ENCODE peak calls at places on chromosomes 6 and 20, in five cellular contexts. D, I, G, T and P are unnamed samples.
A peak's percentile ranks its signal among the peaks of the same experiment; 100 is the strongest.

GRCh38 chr6:136613477-136613876 is 63.3 kb upstream of the MAP7 start:
- DNase-seq in D (peak; percentile 4), I (no peak), G (no peak), T (no peak), P (no peak)

GRCh38 chr6:133396225-133396624 is 155.1 kb downstream of the EYA4 start:
- DNase-seq in D (no peak), I (no peak), G (no peak), T (no peak), P (peak; percentile 95)

GRCh38 chr6:3455490-3456394 is 1.1 kb downstream of the SLC22A23 start:
- DNase-seq in D (peak; percentile 52), I (no peak), G (peak; percentile 42), T (no peak), P (peak; percentile 4)

GRCh38 chr20:58064411-58065010 is 163.9 kb downstream of the ANKRD60 start:
- DNase-seq in D (no peak), I (no peak), G (no peak), T (no peak), P (no peak)

GRCh38 chr20:64240243-64241015 is 15.1 kb upstream of the PCMTD2 start:
- DNase-seq in D (no peak), I (no peak), G (no peak), T (no peak), P (no peak)

GRCh38 chr6:165119231-165120020 is 190.0 kb downstream of the C6orf118 start:
- DNase-seq in D (peak; percentile 24), I (no peak), G (no peak), T (no peak), P (no peak)

GRCh38 chr20:7500362-7500761 is 439.9 kb downstream of the HAO1 start:
- DNase-seq in D (no peak), I (peak; percentile 14), G (no peak), T (no peak), P (no peak)

GRCh38 chr20:36116813-36117441 is 37.6 kb upstream of the EPB41L1 start:
- DNase-seq in D (peak; percentile 92), I (peak; percentile 70), G (no peak), T (no peak), P (no peak)

GRCh38 chr6:168127384-168127868 is 48.4 kb upstream of the FRMD1 start:
- DNase-seq in D (no peak), I (no peak), G (no peak), T (no peak), P (no peak)

GRCh38 chr20:36304786-36305495 is 1.2 kb upstream of the DLGAP4 start:
- DNase-seq in D (no peak), I (no peak), G (no peak), T (no peak), P (no peak)

GRCh38 chr6:144066745-144067484 is 28.5 kb downstream of the SF3B5 start:
- DNase-seq in D (no peak), I (no peak), G (no peak), T (no peak), P (no peak)

GRCh38 chr20:46899619-46900018 is 5.0 kb downstream of the EYA2 start:
- DNase-seq in D (no peak), I (no peak), G (no peak), T (no peak), P (no peak)

GRCh38 chr6:81865712-81866111 is 113.2 kb upstream of the TENT5A start:
- DNase-seq in D (peak; percentile 63), I (peak; percentile 76), G (peak; percentile 15), T (no peak), P (no peak)

GRCh38 chr6:17600527-17601388 is 656 bp downstream of the FAM8A1 start:
- DNase-seq in D (peak; percentile 75), I (no peak), G (peak; percentile 45), T (peak; percentile 50), P (peak; percentile 34)

GRCh38 chr20:46826343-46826984 is 68.2 kb upstream of the EYA2 start:
- DNase-seq in D (peak; percentile 51), I (peak; percentile 14), G (no peak), T (no peak), P (no peak)

GRCh38 chr20:34562643-34563042 is 4.1 kb downstream of the MAP1LC3A start:
- DNase-seq in D (peak; percentile 59), I (no peak), G (no peak), T (peak; percentile 18), P (peak; percentile 38)

GRCh38 chr6:9921366-9921765 is 493.5 kb downstream of the TFAP2A start:
- DNase-seq in D (peak; percentile 62), I (no peak), G (no peak), T (no peak), P (no peak)

GRCh38 chr6:68527691-68528090 is 107.4 kb upstream of the ADGRB3 start:
- DNase-seq in D (no peak), I (no peak), G (no peak), T (no peak), P (peak; percentile 63)

DNA sequence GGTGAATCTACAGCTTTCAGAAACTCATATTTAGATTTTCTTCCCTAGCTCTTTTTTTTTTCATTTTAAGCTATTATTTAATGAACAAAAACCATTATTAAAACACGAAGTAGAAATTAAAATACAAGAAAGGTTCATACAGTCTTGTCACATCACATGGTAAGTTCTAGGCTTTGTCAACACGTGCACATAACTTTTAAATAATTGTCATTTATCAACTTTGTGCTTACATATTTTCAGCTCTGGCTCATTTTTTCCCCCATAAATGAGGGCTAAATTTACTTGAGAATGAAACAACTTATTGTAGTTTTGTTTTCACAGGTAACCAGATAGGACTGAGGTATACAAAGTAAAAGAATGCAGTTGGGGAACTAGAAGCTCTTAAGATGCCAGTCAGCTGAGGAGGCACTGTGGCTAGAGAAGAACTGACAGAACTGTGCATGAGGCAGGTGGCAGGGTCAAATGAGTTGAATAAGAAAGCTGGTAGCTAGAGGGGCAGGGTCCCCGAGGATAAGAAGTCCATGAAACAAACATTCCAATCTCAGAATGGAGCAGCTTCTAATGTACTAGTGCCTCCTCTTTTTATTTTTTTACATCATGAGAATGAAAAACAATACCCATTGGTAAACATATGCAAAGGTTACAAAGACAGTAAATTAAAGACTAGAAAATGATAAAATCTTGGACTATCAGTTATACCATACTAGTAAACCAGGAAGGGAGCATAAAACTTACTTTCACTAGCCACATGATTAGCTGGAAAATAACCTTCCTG is 141.5 kb downstream of the MYB start:
- DNase-seq in D (no peak), I (no peak), G (no peak), T (peak; percentile 77), P (no peak)
- H3K4me3 ChIP-seq in D (no peak overlapping the region), I (no peak overlapping the region), G (no peak overlapping the region), T (peak overlapping the region; percentile 50), P (no peak overlapping the region)

GRCh38 chr20:62064788-62065668 is 653 bp downstream of the TAF4 start:
- DNase-seq in D (peak; percentile 59), I (no peak), G (no peak), T (no peak), P (peak; percentile 60)
- H3K4me3 ChIP-seq in D (peak overlapping the region; percentile 76), I (peak overlapping the region; percentile 43), G (peak overlapping the region; percentile 93), T (peak overlapping the region; percentile 81), P (peak overlapping the region; percentile 97)

GRCh38 chr6:131949615-131949908 is 1.6 kb downstream of the CCN2 start:
- DNase-seq in D (peak; percentile 92), I (peak; percentile 82), G (no peak), T (no peak), P (no peak)

GRCh38 chr6:131946992-131947955 is 3.9 kb downstream of the CCN2 start:
- DNase-seq in D (peak; percentile 76), I (no peak), G (no peak), T (no peak), P (no peak)

GRCh38 chr6:131949909-131950766 is 1.0 kb downstream of the CCN2 start:
- DNase-seq in D (peak; percentile 95), I (peak; percentile 88), G (peak; percentile 71), T (no peak), P (peak; percentile 92)

GRCh38 chr6:131948221-131948661 is 2.9 kb downstream of the CCN2 start:
- DNase-seq in D (peak; percentile 48), I (no peak), G (no peak), T (no peak), P (no peak)

DNA sequence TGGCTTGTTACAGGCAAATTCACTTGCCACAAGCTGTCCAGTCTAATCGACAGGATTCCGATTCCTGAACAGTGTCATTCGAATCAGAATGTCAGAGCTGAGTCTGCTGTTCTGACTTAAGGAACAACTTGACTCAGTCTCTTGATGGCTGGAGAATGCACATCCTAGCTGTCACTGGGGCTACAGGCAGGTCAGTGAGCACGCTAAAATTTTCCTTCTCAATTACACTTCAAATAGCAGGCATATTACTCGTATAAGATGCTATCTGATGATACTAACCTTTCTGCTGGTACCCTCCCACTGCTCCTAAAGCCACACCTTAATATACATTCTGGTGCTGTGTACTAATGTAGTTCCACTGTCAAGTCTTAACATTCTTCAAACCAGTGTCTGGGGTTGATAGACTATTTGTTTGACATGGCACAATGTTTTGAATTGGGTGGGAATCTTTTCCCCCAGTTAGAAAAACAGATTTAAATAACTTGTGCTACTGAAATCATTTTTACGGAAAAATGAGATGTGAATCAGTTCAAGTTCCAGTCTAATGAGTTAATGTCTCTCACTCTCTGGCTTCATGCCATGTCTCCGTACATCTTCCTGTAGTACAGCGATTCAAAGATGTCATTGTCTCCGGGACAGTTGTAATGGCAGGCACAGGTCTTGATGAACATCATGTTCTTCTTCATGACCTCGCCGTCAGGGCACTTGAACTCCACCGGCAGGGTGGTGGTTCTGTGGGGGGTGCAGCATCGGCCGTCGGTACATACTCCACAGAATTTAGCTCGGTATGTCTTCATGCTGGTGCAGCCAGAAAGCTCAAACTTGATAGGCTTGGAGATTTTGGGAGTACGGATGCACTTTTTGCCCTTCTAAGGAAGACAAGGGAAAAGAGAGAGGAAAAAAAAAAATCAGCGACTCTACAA is 2.2 kb downstream of the CCN2 start:
- DNase-seq in D (peak; percentile 86), I (peak; percentile 62), G (no peak), T (no peak), P (peak; percentile 54)
- H3K4me3 ChIP-seq in D (peak overlapping the region; percentile 85), I (peak overlapping the region; percentile 68), G (no peak overlapping the region), T (no peak overlapping the region), P (peak overlapping the region; percentile 65)

GRCh38 chr6:105872244-105872643 is 213.9 kb upstream of the PRDM1 start:
- DNase-seq in D (no peak), I (no peak), G (no peak), T (no peak), P (no peak)

GRCh38 chr6:105873799-105874198 is 212.3 kb upstream of the PRDM1 start:
- DNase-seq in D (no peak), I (no peak), G (no peak), T (no peak), P (no peak)

GRCh38 chr6:105873256-105873704 is 212.9 kb upstream of the PRDM1 start:
- DNase-seq in D (no peak), I (no peak), G (no peak), T (no peak), P (no peak)

GRCh38 chr6:105875974-105876640 is 210.0 kb upstream of the PRDM1 start:
- DNase-seq in D (no peak), I (no peak), G (no peak), T (no peak), P (peak; percentile 10)

DNA sequence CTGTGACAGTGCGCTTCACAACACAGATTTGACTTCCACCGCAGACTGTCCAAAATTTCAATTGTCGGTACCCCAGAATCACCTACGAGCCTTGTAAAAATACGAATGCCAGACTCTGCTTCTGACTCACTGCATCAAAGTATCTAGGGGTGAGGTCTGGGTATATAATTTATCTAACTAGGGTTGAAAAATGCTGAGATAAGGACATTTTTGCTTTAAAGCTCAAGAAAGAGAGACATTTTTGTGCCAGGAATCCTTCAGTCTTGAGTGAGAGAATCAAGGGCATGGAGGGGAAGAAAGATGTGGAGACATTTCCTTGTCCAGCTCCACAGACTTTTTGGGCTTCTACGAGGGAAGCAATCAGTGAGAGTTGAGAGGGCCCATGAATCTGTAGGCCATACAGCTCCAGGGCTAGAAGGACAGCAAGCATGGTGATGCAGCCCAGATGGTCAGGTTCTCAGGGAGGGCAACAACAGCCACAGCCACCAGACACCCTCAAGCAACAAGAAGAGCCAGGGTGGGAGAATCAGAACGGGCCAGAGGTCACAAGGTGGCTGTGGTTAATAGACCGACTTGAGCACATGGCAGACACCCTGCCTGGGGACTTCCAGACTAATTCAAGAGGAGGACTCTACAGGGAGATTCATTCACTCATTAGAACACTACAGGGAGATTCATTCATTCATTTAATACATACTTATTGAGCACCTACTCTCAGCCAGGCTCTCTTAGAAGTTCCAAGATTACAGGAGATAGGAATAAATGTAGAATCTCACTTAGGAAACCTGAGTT is 211.1 kb upstream of the PRDM1 start:
- DNase-seq in D (no peak), I (no peak), G (no peak), T (no peak), P (no peak)
- H3K4me3 ChIP-seq in D (no peak overlapping the region), I (no peak overlapping the region), G (no peak overlapping the region), T (no peak overlapping the region), P (no peak overlapping the region)